ENCODE peak calls at places on chromosomes 2 and 18, in six cellular contexts. One of them, this sample, is unnamed.
A peak's percentile ranks its signal among the peaks of the same experiment; 100 is the strongest.

GRCh38 chr2:135227386-135227785 is 175.3 kb downstream of the RAB3GAP1 start:
- DNase-seq in K562: no peak
- DNase-seq in endothelial cell of umbilical vein: no peak
- DNase-seq in HepG2: no peak
- DNase-seq in GM12878: no peak
- DNase-seq in A549: no peak
- DNase-seq in this sample: no peak

GRCh38 chr2:71713581-71714580 is 260.5 kb downstream of the DYSF start:
- DNase-seq in K562: no peak
- DNase-seq in endothelial cell of umbilical vein: no peak
- DNase-seq in HepG2: no peak
- DNase-seq in GM12878: no peak
- DNase-seq in A549: no peak
- DNase-seq in this sample: no peak

GRCh38 chr2:133264951-133265949 is 303.0 kb downstream of the NCKAP5 start:
- DNase-seq in K562: no peak
- DNase-seq in endothelial cell of umbilical vein: peak; percentile 9
- DNase-seq in HepG2: no peak
- DNase-seq in GM12878: no peak
- DNase-seq in A549: peak; percentile 81
- DNase-seq in this sample: no peak

GRCh38 chr2:223959688-223960087 is 2.4 kb downstream of the MRPL44 start:
- DNase-seq in K562: no peak
- DNase-seq in endothelial cell of umbilical vein: peak; percentile 82
- DNase-seq in HepG2: no peak
- DNase-seq in GM12878: no peak
- DNase-seq in A549: no peak
- DNase-seq in this sample: no peak

GRCh38 chr2:176704282-176704773 is 435.1 kb downstream of the MTX2 start:
- DNase-seq in K562: no peak
- DNase-seq in endothelial cell of umbilical vein: no peak
- DNase-seq in HepG2: no peak
- DNase-seq in GM12878: no peak
- DNase-seq in A549: no peak
- DNase-seq in this sample: no peak

GRCh38 chr2:20578895-20579825 is 71.7 kb downstream of the HS1BP3 start:
- DNase-seq in K562: peak; percentile 88
- DNase-seq in endothelial cell of umbilical vein: peak; percentile 100
- DNase-seq in HepG2: peak; percentile 100
- DNase-seq in GM12878: peak; percentile 74
- DNase-seq in A549: peak; percentile 93
- DNase-seq in this sample: peak; percentile 79

GRCh38 chr18:74497308-74497640 is 1.1 kb downstream of the CNDP2 start:
- DNase-seq in K562: no peak
- DNase-seq in endothelial cell of umbilical vein: no peak
- DNase-seq in HepG2: peak; percentile 7
- DNase-seq in GM12878: no peak
- DNase-seq in A549: no peak
- DNase-seq in this sample: peak; percentile 20

GRCh38 chr18:32346667-32347066 is 124.0 kb downstream of the GAREM1 start:
- DNase-seq in K562: no peak
- DNase-seq in endothelial cell of umbilical vein: no peak
- DNase-seq in HepG2: no peak
- DNase-seq in GM12878: no peak
- DNase-seq in A549: no peak
- DNase-seq in this sample: no peak

GRCh38 chr2:149587950-149588487 is 444 bp upstream of the MMADHC start:
- DNase-seq in K562: no peak
- DNase-seq in endothelial cell of umbilical vein: no peak
- DNase-seq in HepG2: no peak
- DNase-seq in GM12878: no peak
- DNase-seq in A549: no peak
- DNase-seq in this sample: no peak

GRCh38 chr2:127453392-127454171 is 35.4 kb downstream of the PROC start:
- DNase-seq in K562: peak; percentile 73
- DNase-seq in endothelial cell of umbilical vein: peak; percentile 5
- DNase-seq in HepG2: peak; percentile 85
- DNase-seq in GM12878: no peak
- DNase-seq in A549: peak; percentile 49
- DNase-seq in this sample: peak; percentile 60

GRCh38 chr2:63257473-63257872 is 206.8 kb downstream of the OTX1 start:
- DNase-seq in K562: no peak
- DNase-seq in endothelial cell of umbilical vein: no peak
- DNase-seq in HepG2: no peak
- DNase-seq in GM12878: peak; percentile 43
- DNase-seq in A549: no peak
- DNase-seq in this sample: peak; percentile 1

GRCh38 chr18:72504866-72505265 is 39.3 kb downstream of the CBLN2 start:
- DNase-seq in K562: no peak
- DNase-seq in endothelial cell of umbilical vein: no peak
- DNase-seq in HepG2: no peak
- DNase-seq in GM12878: no peak
- DNase-seq in A549: no peak
- DNase-seq in this sample: no peak

GRCh38 chr18:48828201-48828580 is 122.6 kb downstream of the SMAD7 start:
- DNase-seq in K562: no peak
- DNase-seq in endothelial cell of umbilical vein: no peak
- DNase-seq in HepG2: no peak
- DNase-seq in GM12878: no peak
- DNase-seq in A549: no peak
- DNase-seq in this sample: no peak

GRCh38 chr2:58521803-58522602 is 280.9 kb upstream of the FANCL start:
- DNase-seq in K562: no peak
- DNase-seq in endothelial cell of umbilical vein: no peak
- DNase-seq in HepG2: no peak
- DNase-seq in GM12878: no peak
- DNase-seq in A549: no peak
- DNase-seq in this sample: no peak

GRCh38 chr2:127449898-127450297 is 31.7 kb downstream of the PROC start:
- DNase-seq in K562: no peak
- DNase-seq in endothelial cell of umbilical vein: no peak
- DNase-seq in HepG2: no peak
- DNase-seq in GM12878: no peak
- DNase-seq in A549: no peak
- DNase-seq in this sample: no peak

GRCh38 chr2:23651187-23651983 is 266.4 kb downstream of the KLHL29 start:
- DNase-seq in K562: no peak
- DNase-seq in endothelial cell of umbilical vein: peak; percentile 3
- DNase-seq in HepG2: peak; percentile 39
- DNase-seq in GM12878: no peak
- DNase-seq in A549: peak; percentile 22
- DNase-seq in this sample: peak; percentile 35

GRCh38 chr2:147214900-147215299 is 629.9 kb upstream of the ACVR2A start:
- DNase-seq in K562: no peak
- DNase-seq in endothelial cell of umbilical vein: no peak
- DNase-seq in HepG2: no peak
- DNase-seq in GM12878: no peak
- DNase-seq in A549: no peak
- DNase-seq in this sample: no peak

GRCh38 chr2:117432746-117433145 is 381.7 kb upstream of the DDX18 start:
- DNase-seq in K562: no peak
- DNase-seq in endothelial cell of umbilical vein: no peak
- DNase-seq in HepG2: no peak
- DNase-seq in GM12878: no peak
- DNase-seq in A549: no peak
- DNase-seq in this sample: no peak

GRCh38 chr2:68196120-68196716 is 38.5 kb downstream of the PNO1 start:
- DNase-seq in K562: no peak
- DNase-seq in endothelial cell of umbilical vein: peak; percentile 45
- DNase-seq in HepG2: peak; percentile 16
- DNase-seq in GM12878: no peak
- DNase-seq in A549: peak; percentile 48
- DNase-seq in this sample: peak; percentile 72

GRCh38 chr2:216664593-216665034 is 30.7 kb downstream of the IGFBP5 start:
- DNase-seq in K562: peak; percentile 73
- DNase-seq in endothelial cell of umbilical vein: peak; percentile 43
- DNase-seq in HepG2: no peak
- DNase-seq in GM12878: no peak
- DNase-seq in A549: no peak
- DNase-seq in this sample: peak; percentile 85

GRCh38 chr2:136378712-136379595 is 261.0 kb upstream of the CXCR4 start:
- DNase-seq in K562: peak; percentile 40
- DNase-seq in endothelial cell of umbilical vein: peak; percentile 64
- DNase-seq in HepG2: peak; percentile 35
- DNase-seq in GM12878: no peak
- DNase-seq in A549: peak; percentile 53
- DNase-seq in this sample: peak; percentile 85

DNA sequence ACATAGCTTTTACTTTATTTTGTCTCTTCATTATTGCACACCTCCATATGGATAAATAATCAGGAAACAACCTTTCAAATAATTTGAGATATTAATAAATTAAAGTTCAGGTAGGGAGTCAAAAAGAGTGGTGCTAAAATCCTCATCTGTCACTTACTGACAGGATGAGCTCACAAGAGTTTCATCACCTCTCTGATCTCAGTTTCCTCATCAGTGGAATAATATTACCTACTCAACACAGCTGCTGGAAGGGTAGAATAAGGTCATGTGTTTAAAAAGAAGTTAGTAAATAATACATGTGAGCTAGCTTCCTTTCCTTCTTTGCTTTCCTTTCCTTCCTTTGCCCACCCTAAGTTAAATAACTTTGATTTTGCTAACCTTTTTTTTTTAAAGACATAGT is 61.9 kb downstream of the RDH14 start:
- DNase-seq in K562: no peak
- DNase-seq in endothelial cell of umbilical vein: peak; percentile 28
- DNase-seq in HepG2: no peak
- DNase-seq in GM12878: no peak
- DNase-seq in A549: no peak
- DNase-seq in this sample: no peak
- TF ChIP-seq MYC in K562: no peak
- TF ChIP-seq MYC in endothelial cell of umbilical vein: no peak
- TF ChIP-seq MYC in HepG2: no peak
- TF ChIP-seq MYC in GM12878: no peak
- TF ChIP-seq MYC in A549: no peak
- TF ChIP-seq MYC in this sample: no peak

GRCh38 chr2:144812288-144812687 is 292.4 kb upstream of the ZEB2 start:
- DNase-seq in K562: no peak
- DNase-seq in endothelial cell of umbilical vein: no peak
- DNase-seq in HepG2: no peak
- DNase-seq in GM12878: no peak
- DNase-seq in A549: no peak
- DNase-seq in this sample: no peak
- TF ChIP-seq MYC in K562: no peak
- TF ChIP-seq MYC in endothelial cell of umbilical vein: no peak
- TF ChIP-seq MYC in HepG2: no peak
- TF ChIP-seq MYC in GM12878: no peak
- TF ChIP-seq MYC in A549: no peak
- TF ChIP-seq MYC in this sample: no peak

GRCh38 chr2:182330451-182331325 is 96.1 kb downstream of the PDE1A start:
- DNase-seq in K562: no peak
- DNase-seq in endothelial cell of umbilical vein: no peak
- DNase-seq in HepG2: no peak
- DNase-seq in GM12878: no peak
- DNase-seq in A549: no peak
- DNase-seq in this sample: no peak
- TF ChIP-seq MYC in K562: no peak
- TF ChIP-seq MYC in endothelial cell of umbilical vein: no peak
- TF ChIP-seq MYC in HepG2: no peak
- TF ChIP-seq MYC in GM12878: no peak
- TF ChIP-seq MYC in A549: no peak
- TF ChIP-seq MYC in this sample: no peak

DNA sequence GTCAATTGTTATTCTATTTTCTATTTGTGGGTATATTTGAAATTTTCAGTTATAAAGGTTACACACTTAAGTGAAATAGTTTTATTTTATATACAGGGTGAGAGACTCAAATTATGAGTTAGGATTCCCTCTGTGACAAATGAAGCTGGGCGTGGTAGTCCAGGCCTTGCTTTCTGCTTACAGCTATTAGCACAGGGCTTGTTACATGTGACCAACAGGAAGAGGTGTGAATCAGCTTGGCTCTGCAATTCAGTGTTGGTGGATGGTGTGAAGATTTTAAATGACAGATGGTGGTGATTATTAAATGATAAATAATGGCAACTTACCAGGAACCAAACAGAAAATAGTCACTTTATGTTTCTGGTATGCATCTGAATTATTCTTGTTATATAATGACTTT is 64.4 kb upstream of the NOSTRIN start:
- DNase-seq in K562: no peak
- DNase-seq in endothelial cell of umbilical vein: peak; percentile 24
- DNase-seq in HepG2: no peak
- DNase-seq in GM12878: no peak
- DNase-seq in A549: no peak
- DNase-seq in this sample: no peak
- TF ChIP-seq MYC in K562: no peak
- TF ChIP-seq MYC in endothelial cell of umbilical vein: no peak
- TF ChIP-seq MYC in HepG2: no peak
- TF ChIP-seq MYC in GM12878: no peak
- TF ChIP-seq MYC in A549: no peak
- TF ChIP-seq MYC in this sample: no peak

DNA sequence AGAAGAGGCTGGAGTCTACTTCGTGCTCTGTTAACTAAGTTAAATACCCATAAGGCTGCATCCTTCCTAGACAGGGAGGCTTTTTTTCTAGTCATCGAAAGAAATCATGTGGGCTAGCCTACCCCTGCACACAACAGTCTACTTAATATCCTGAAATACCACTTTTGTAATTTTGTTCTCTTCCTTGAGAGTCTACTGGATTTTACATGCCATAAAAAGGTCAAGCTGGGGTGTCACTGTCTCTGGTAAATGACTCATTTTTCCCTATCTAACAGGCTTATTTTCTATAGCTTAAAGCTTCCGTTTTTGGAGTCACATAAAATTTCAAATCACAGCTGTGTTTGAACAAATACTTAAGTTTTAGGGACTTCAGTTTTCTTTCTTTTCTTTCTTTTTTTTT is 10.7 kb upstream of the STAM2 start:
- DNase-seq in K562: no peak
- DNase-seq in endothelial cell of umbilical vein: peak; percentile 29
- DNase-seq in HepG2: no peak
- DNase-seq in GM12878: no peak
- DNase-seq in A549: no peak
- DNase-seq in this sample: no peak
- TF ChIP-seq MYC in K562: no peak
- TF ChIP-seq MYC in endothelial cell of umbilical vein: no peak
- TF ChIP-seq MYC in HepG2: no peak
- TF ChIP-seq MYC in GM12878: no peak
- TF ChIP-seq MYC in A549: no peak
- TF ChIP-seq MYC in this sample: no peak

GRCh38 chr2:230319211-230319862 is 7.7 kb upstream of the SP140L start:
- DNase-seq in K562: no peak
- DNase-seq in endothelial cell of umbilical vein: peak; percentile 14
- DNase-seq in HepG2: no peak
- DNase-seq in GM12878: peak; percentile 60
- DNase-seq in A549: no peak
- DNase-seq in this sample: peak; percentile 66
- TF ChIP-seq MYC in K562: no peak
- TF ChIP-seq MYC in endothelial cell of umbilical vein: no peak
- TF ChIP-seq MYC in HepG2: no peak
- TF ChIP-seq MYC in GM12878: no peak
- TF ChIP-seq MYC in A549: no peak
- TF ChIP-seq MYC in this sample: no peak

GRCh38 chr2:129732630-129733026 is 246.8 kb upstream of the RAB6C start:
- DNase-seq in K562: no peak
- DNase-seq in endothelial cell of umbilical vein: no peak
- DNase-seq in HepG2: no peak
- DNase-seq in GM12878: no peak
- DNase-seq in A549: no peak
- DNase-seq in this sample: no peak
- TF ChIP-seq MYC in K562: no peak
- TF ChIP-seq MYC in endothelial cell of umbilical vein: no peak
- TF ChIP-seq MYC in HepG2: no peak
- TF ChIP-seq MYC in GM12878: no peak
- TF ChIP-seq MYC in A549: no peak
- TF ChIP-seq MYC in this sample: no peak

This sample was measured in NB4.